ENCODE peak calls at places on chromosomes 16 and 17, in seven cellular contexts. U is astrocyte of the cerebellum, P is left ventricle myocardium inferior, G is tibial artery, N is cardiac fibroblast, F is ascending aorta, O is AG09309. Q is an unnamed sample.

GRCh38 chr17:44221862-44222111 is 2.3 kb upstream of the UBTF start:
- DNase-seq in P (no peak), U (no peak), N (no peak), O (no peak), F (no peak), G (peak; percentile 74), Q (no peak)

GRCh38 chr16:67800252-67801046 is 5.9 kb downstream of the RANBP10 start:
- DNase-seq in U (no peak), G (no peak), P (peak; percentile 20), N (peak; percentile 18), F (no peak), O (no peak), Q (no peak)

GRCh38 chr17:69874220-69874670 is 200.8 kb upstream of the KCNJ16 start:
- DNase-seq in O (peak; percentile 86), U (peak; percentile 70), P (no peak), G (no peak), F (no peak), N (peak; percentile 93), Q (peak; percentile 58)

GRCh38 chr17:81976332-81977210 is 858 bp upstream of the ASPSCR1 start:
- DNase-seq in O (no peak), F (no peak), P (no peak), N (peak; percentile 7), U (no peak), G (no peak), Q (no peak)

GRCh38 chr16:78094998-78095397 is 4.5 kb upstream of the WWOX start:
- DNase-seq in N (no peak), F (no peak), P (no peak), U (no peak), O (no peak), G (no peak), Q (no peak)

GRCh38 chr16:60329110-60329509 is 1595.0 kb upstream of the GOT2 start:
- DNase-seq in F (no peak), U (no peak), P (no peak), N (no peak), O (no peak), G (no peak), Q (no peak)

GRCh38 chr16:3094289-3095027 is 4.6 kb downstream of the ZSCAN10 start:
- DNase-seq in N (peak; percentile 69), G (no peak), F (no peak), P (no peak), U (no peak), O (no peak), Q (no peak)

GRCh38 chr16:78727536-78727935 is 628.1 kb downstream of the WWOX start:
- DNase-seq in F (no peak), U (no peak), N (no peak), P (no peak), G (no peak), O (no peak), Q (no peak)

GRCh38 chr17:30829022-30829421 is 2.7 kb upstream of the ATAD5 start:
- DNase-seq in P (no peak), F (no peak), N (no peak), U (no peak), G (no peak), O (no peak), Q (no peak)

GRCh38 chr17:70407501-70407900 is 238.2 kb downstream of the KCNJ2 start:
- DNase-seq in U (no peak), G (no peak), P (no peak), O (no peak), F (no peak), N (peak; percentile 63), Q (no peak)

GRCh38 chr17:82097187-82097918 is 683 bp downstream of the FASN start:
- DNase-seq in N (peak; percentile 53), U (no peak), O (peak; percentile 4), G (no peak), P (no peak), F (no peak), Q (no peak)

GRCh38 chr17:28180449-28180848 is 138.0 kb downstream of the NLK start:
- DNase-seq in P (no peak), U (peak; percentile 19), O (peak; percentile 42), N (peak; percentile 29), F (no peak), G (no peak), Q (no peak)

GRCh38 chr17:78890111-78890897 is 12.7 kb downstream of the CEP295NL start:
- DNase-seq in G (peak; percentile 85), O (no peak), F (peak; percentile 84), N (no peak), U (no peak), P (peak; percentile 60), Q (peak; percentile 43)

GRCh38 chr17:14427914-14428639 is 127.2 kb downstream of the HS3ST3B1 start:
- DNase-seq in P (no peak), F (no peak), U (no peak), N (no peak), G (no peak), O (no peak), Q (no peak)

GRCh38 chr16:50559342-50559741 is 11.1 kb downstream of the NKD1 start:
- DNase-seq in N (no peak), G (no peak), U (no peak), F (no peak), O (no peak), P (no peak), Q (no peak)

GRCh38 chr17:75364078-75364477 is 41.4 kb downstream of the GRB2 start:
- DNase-seq in F (no peak), G (no peak), N (peak; percentile 76), O (peak; percentile 48), P (no peak), U (peak; percentile 58), Q (no peak)

GRCh38 chr16:69089091-69089912 is 16.2 kb upstream of the HAS3 start:
- DNase-seq in P (no peak), G (no peak), O (no peak), F (no peak), N (no peak), U (no peak), Q (peak; percentile 39)

GRCh38 chr16:4375717-4376116 is 4.1 kb downstream of the VASN start:
- DNase-seq in F (peak; percentile 84), P (no peak), N (peak; percentile 72), U (no peak), G (peak; percentile 89), O (no peak), Q (no peak)

GRCh38 chr16:4505356-4506153 is 29.4 kb downstream of the HMOX2 start:
- DNase-seq in G (no peak), P (no peak), O (no peak), F (no peak), N (no peak), U (no peak), Q (no peak)

GRCh38 chr16:23064642-23065041 is 84.6 kb downstream of the USP31 start:
- DNase-seq in G (no peak), U (no peak), N (peak; percentile 51), P (no peak), O (peak; percentile 62), F (no peak), Q (no peak)

GRCh38 chr16:84753412-84754325 is 53.9 kb downstream of the USP10 start:
- DNase-seq in F (no peak), P (no peak), U (no peak), O (no peak), G (no peak), N (no peak), Q (no peak)

GRCh38 chr17:4833941-4834501 is 881 bp downstream of the MINK1 start:
- DNase-seq in F (peak; percentile 69), O (no peak), P (no peak), N (peak; percentile 46), U (no peak), G (no peak), Q (peak; percentile 5)

GRCh38 chr16:10332301-10332700 is 53.6 kb upstream of the ATF7IP2 start:
- DNase-seq in G (no peak), U (no peak), F (no peak), P (no peak), N (no peak), O (no peak), Q (no peak)

GRCh38 chr17:49996495-49997255 is 1.7 kb upstream of the DLX3 start:
- DNase-seq in U (no peak), P (peak; percentile 46), F (no peak), O (no peak), N (peak; percentile 29), G (peak; percentile 69), Q (no peak)

GRCh38 chr17:61255609-61256008 is 144.0 kb upstream of the TBX2 start:
- DNase-seq in P (no peak), F (no peak), G (no peak), N (no peak), U (no peak), O (no peak), Q (no peak)

DNA sequence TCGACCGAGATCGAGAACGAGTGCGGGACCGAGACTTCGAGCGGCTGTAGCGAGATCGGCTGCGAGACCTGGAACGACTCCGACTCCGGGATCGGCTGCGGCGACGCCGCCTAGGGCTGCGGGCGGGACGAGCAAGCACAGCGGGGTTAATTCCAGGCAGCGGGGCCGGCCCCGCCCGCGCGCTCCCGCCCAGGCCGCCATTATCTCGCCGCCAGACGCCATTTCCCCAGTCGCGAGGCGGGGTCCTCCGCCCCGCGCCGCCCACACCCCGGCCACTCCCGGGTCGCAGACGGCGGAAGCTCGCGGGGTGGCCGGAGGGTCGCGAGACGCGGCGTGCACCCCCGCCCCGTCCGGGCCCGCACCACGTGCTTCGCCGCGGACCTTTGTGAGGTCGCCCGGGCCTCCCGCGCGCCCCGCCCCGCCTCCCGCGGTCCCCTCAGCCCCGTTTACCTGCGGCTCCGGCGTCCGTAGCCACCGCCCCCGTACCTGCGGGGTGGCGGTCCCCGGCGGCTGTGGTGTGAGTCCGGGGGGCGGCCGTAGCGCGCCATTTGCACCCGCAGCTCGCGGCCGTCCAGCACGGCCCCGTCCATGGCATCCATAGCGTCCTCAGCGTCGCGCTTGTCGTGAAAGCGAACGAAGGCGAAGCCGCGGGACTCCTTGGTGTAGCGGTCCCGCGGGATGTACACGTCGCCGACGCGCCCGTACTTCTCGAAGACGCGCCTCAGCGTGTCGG is 616 bp downstream of the SRSF2 start:
- DNase-seq in P (peak; percentile 84), U (no peak), O (no peak), N (peak; percentile 54), G (peak; percentile 87), F (peak; percentile 85), Q (no peak)
- TF ChIP-seq CTCF in P (peak; percentile 46), U (peak; percentile 18), O (no peak), N (peak; percentile 13), G (no peak), F (peak; percentile 19), Q (peak; percentile 25)

GRCh38 chr17:32488177-32488542 is 1.4 kb downstream of the CDK5R1 start:
- DNase-seq in G (no peak), F (no peak), P (no peak), N (no peak), O (no peak), U (no peak), Q (no peak)
- H3K4me3 ChIP-seq in G (no peak overlapping the region), F (peak overlapping the region; percentile 76), P (peak overlapping the region; percentile 69), N (no peak overlapping the region), O (no peak overlapping the region), U (peak overlapping the region; percentile 52), Q (peak overlapping the region; percentile 60)

GRCh38 chr17:77396610-77397009 is 255.8 kb downstream of the SEC14L1 start:
- DNase-seq in G (no peak), P (no peak), F (no peak), N (no peak), U (no peak), O (no peak), Q (no peak)
- TF ChIP-seq CTCF in G (no peak), P (no peak), F (no peak), N (no peak), U (no peak), O (no peak), Q (no peak)

GRCh38 chr16:1917056-1917664 is 1.1 kb downstream of the HS3ST6 start:
- DNase-seq in N (no peak), O (no peak), U (no peak), P (no peak), G (no peak), F (no peak), Q (no peak)
- H3K4me3 ChIP-seq in N (no peak overlapping the region), O (no peak overlapping the region), U (no peak overlapping the region), P (no peak overlapping the region), G (no peak overlapping the region), F (no peak overlapping the region), Q (no peak overlapping the region)